ENCODE peak calls at places on chromosomes 13 and 19, in seven cellular contexts. A is CD4-positive, alpha-beta T cell; M is thoracic aorta; Z is AG09319; I is EL; X is right lobe of liver; K is HTR-8/SVneo. S is an unnamed sample.

GRCh38 chr19:18776288-18776594 is 14.9 kb downstream of the COMP start:
- DNase-seq in A (no peak), M (no peak), Z (no peak), I (peak), X (no peak), K (peak), S (peak)

GRCh38 chr13:111049791-111050538 is 65.1 kb upstream of the ARHGEF7 start:
- DNase-seq in A (no peak), M (no peak), Z (no peak), I (peak), X (no peak), K (no peak), S (peak)

GRCh38 chr19:49441210-49441959 is at the start of gene SLC17A7:
- DNase-seq in A (peak), M (no peak), Z (no peak), I (peak), X (no peak), K (peak), S (peak)

GRCh38 chr19:33191501-33191900 is 2.6 kb upstream of the LRP3 start:
- DNase-seq in A (no peak), M (no peak), Z (no peak), I (no peak), X (no peak), K (no peak), S (no peak)

GRCh38 chr13:94433055-94433947 is 46.2 kb downstream of the DCT start:
- DNase-seq in A (no peak), M (no peak), Z (no peak), I (no peak), X (no peak), K (no peak), S (no peak)

GRCh38 chr13:39105110-39105509 is 66.9 kb downstream of the NHLRC3 start:
- DNase-seq in A (no peak), M (no peak), Z (no peak), I (no peak), X (no peak), K (no peak), S (no peak)

GRCh38 chr19:48344892-48345291 is 18.8 kb downstream of the TMEM143 start:
- DNase-seq in A (no peak), M (no peak), Z (no peak), I (no peak), X (no peak), K (no peak), S (no peak)

GRCh38 chr13:94214979-94215378 is 264.5 kb downstream of the DCT start:
- DNase-seq in A (no peak), M (no peak), Z (no peak), I (no peak), X (no peak), K (no peak), S (no peak)

GRCh38 chr13:92549275-92549674 is 677.3 kb upstream of the GPC6 start:
- DNase-seq in A (no peak), M (no peak), Z (no peak), I (no peak), X (no peak), K (no peak), S (no peak)

GRCh38 chr19:30567535-30568232 is 195.5 kb downstream of the ZNF536 start:
- DNase-seq in A (no peak), M (no peak), Z (no peak), I (no peak), X (no peak), K (no peak), S (no peak)

GRCh38 chr13:113555141-113555540 is 29.4 kb upstream of the TFDP1 start:
- DNase-seq in A (no peak), M (no peak), Z (no peak), I (no peak), X (no peak), K (no peak), S (no peak)

S was measured in ACHN.